ENCODE peak calls at places on chromosomes 5 and 9, in eight cellular contexts. S is heart left ventricle, H is lower lobe of right lung, A is upper lobe of right lung, O is fibroblast of lung, J is A549, N is tibial nerve, Y is foreskin fibroblast. C is an unnamed sample.

GRCh38 chr9:16869140-16869903 is 1.1 kb downstream of the BNC2 start:
- DNase-seq in S (peak; percentile 28), O (peak; percentile 64), H (no peak), N (peak; percentile 34), J (no peak), A (no peak), Y (peak; percentile 7), C (peak; percentile 58)

GRCh38 chr5:53381-54174 is 38.4 kb upstream of the PLEKHG4B start:
- DNase-seq in A (peak; percentile 82), S (peak; percentile 25), H (no peak), J (peak; percentile 45), N (no peak), O (no peak), Y (no peak), C (peak; percentile 20)

GRCh38 chr5:79990205-79990597 is 861 bp downstream of the MTX3 start:
- DNase-seq in N (no peak), S (no peak), A (no peak), Y (no peak), H (no peak), O (peak; percentile 27), J (no peak), C (no peak)

GRCh38 chr5:39519566-39520231 is 94.9 kb upstream of the DAB2 start:
- DNase-seq in O (peak; percentile 74), A (no peak), J (no peak), S (no peak), Y (peak; percentile 49), H (no peak), N (no peak), C (peak; percentile 80)

GRCh38 chr9:33443047-33443446 is 4.3 kb downstream of the AQP3 start:
- DNase-seq in H (peak; percentile 57), O (peak; percentile 65), J (no peak), S (no peak), A (peak; percentile 77), Y (no peak), N (no peak), C (no peak)

GRCh38 chr9:87336914-87337333 is 160.7 kb upstream of the DAPK1 start:
- DNase-seq in H (no peak), N (no peak), O (peak; percentile 91), A (no peak), S (no peak), J (peak; percentile 44), Y (peak; percentile 61), C (peak; percentile 83)

GRCh38 chr9:128162215-128163026 is 2.4 kb downstream of the BBLN start:
- DNase-seq in J (no peak), H (no peak), N (no peak), A (no peak), S (no peak), Y (peak; percentile 32), O (peak; percentile 17), C (peak; percentile 25)

GRCh38 chr9:86594724-86595123 is 240.5 kb upstream of the TUT7 start:
- DNase-seq in H (no peak), J (no peak), N (no peak), Y (no peak), O (no peak), S (no peak), A (no peak), C (no peak)

GRCh38 chr5:115601709-115602584 is at the start of gene TICAM2:
- DNase-seq in S (peak; percentile 76), H (peak; percentile 76), Y (peak; percentile 78), A (peak; percentile 81), J (peak; percentile 52), O (peak; percentile 69), N (peak; percentile 59), C (peak; percentile 74)

GRCh38 chr9:136881691-136882108 is 4.6 kb upstream of the TRAF2 start:
- DNase-seq in Y (no peak), S (no peak), A (no peak), O (peak; percentile 28), N (no peak), J (no peak), H (no peak), C (no peak)
- H3K4me3 ChIP-seq in Y (no peak overlapping the region), S (peak overlapping the region; percentile 9), A (no peak overlapping the region), O (no peak overlapping the region), N (no peak overlapping the region), J (no peak overlapping the region), H (peak overlapping the region; percentile 36), C (no peak overlapping the region)

DNA sequence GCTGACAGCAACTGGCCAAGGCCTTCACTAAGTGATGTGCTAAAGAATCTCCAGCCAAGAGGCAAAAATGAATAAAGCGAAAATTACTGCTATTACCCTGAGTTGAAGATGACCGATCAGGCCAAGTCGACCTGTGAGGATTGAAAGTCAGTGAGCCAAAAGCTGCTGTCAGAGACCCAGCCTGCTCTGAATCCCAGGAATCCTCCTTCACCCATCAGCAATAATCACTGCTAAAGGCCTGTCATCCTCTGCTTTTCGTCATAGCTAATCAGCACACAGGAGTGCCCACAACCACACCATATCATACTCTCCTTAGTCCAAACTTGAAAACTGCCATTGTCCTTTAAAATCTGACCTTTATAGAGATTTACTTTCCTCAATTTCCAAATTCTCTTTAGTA is 736.8 kb downstream of the TLE1 start:
- DNase-seq in O (no peak), S (no peak), A (no peak), N (no peak), J (no peak), Y (no peak), H (no peak), C (no peak)
- TF ChIP-seq CTCF in O (no peak), S (no peak), A (no peak), N (no peak), J (no peak), Y (no peak), H (no peak), C (no peak)

DNA sequence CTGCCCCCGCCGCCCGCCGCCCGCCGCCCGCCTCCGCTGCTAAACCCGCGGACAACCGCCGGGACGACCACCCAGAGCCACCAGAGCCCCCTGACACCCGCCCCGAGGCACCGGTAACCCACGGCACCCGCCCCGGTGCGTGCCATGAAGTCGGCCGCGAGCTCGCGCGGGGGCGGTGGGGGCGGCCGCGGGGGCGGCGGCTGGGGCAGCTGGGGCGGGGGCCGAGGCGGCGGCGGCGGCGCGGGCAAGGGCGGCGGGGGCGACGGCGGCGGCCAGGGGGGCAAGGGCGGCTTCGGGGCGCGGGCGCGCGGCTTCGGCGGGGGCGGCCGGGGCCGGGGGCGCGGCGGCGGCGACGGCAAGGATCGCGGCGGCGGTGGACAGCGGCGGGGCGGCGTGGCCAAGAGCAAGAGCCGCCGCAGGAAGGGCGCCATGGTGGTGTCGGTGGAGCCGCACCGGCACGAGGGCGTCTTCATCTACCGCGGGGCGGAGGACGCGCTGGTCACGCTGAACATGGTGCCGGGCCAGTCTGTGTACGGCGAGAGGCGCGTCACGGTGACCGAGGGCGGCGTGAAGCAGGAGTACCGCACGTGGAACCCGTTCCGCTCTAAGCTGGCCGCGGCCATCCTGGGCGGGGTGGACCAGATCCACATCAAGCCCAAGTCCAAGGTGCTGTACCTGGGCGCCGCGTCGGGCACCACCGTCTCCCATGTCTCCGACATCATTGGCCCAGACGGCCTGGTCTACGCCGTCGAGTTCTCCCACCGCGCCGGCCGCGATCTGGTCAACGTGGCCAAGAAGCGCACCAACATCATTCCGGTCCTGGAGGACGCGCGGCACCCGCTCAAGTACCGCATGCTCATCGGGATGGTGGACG is 493 bp downstream of the FBLL1 start:
- DNase-seq in J (no peak), O (no peak), A (no peak), H (no peak), N (no peak), S (no peak), Y (no peak), C (no peak)
- H3K4me3 ChIP-seq in J (peak overlapping the region; percentile 40), O (no peak overlapping the region), A (peak overlapping the region; percentile 22), H (peak overlapping the region; percentile 41), N (peak overlapping the region; percentile 37), S (peak overlapping the region; percentile 54), Y (no peak overlapping the region), C (peak overlapping the region; percentile 38)

DNA sequence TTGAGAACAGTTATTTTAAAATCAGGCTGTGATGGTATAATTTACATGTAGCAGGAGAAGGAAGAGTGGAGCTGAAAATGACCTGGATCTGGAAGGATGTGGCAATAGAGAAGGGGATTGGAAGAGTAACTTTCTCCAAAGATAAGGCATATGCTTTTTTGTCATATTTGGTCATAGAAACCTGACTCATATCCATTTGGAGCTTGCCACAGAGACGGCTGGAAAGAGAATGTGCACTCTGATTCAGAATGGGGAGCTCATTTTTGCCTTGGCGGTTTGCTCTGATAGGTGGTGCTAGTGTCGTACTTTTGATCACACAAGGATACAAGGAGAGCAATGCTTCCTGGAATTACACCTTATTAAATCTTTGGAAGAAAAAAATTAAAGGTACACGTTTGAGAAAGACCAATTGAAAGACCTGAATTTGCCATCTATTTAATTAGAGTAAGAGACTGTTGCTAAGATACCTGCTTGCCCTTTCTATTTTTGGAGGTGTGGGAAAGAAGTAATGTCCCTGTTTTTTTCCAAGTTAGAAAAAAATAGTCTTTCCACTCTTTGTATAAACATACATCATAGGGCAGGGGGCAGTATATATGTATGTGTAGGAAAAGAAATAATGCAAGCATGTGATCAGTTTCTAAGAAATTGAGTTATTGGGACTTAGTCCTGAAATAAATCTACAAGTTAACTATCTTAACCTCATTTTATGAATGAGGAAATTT is 5.4 kb downstream of the LSM11 start:
- DNase-seq in A (no peak), O (peak; percentile 84), J (no peak), Y (peak; percentile 54), S (no peak), H (no peak), N (no peak), C (peak; percentile 77)
- TF ChIP-seq CTCF in A (no peak), O (no peak), J (no peak), Y (no peak), S (no peak), H (no peak), N (no peak), C (peak; percentile 20)